ENCODE peak calls at places on chromosomes 2 and 18, in nine cellular contexts. Y is stomach, X is nephron progenitor cell, V is astrocyte of the spinal cord, L is Panc1, R is foreskin fibroblast, K is BJ, O is upper lobe of right lung, Z is heart left ventricle. B is an unnamed sample.

GRCh38 chr2:47172156-47172921 is 17.2 kb upstream of the STPG4 start:
- DNase-seq in Y (no peak), Z (no peak), K (no peak), X (no peak), O (no peak), L (no peak), V (no peak), R (no peak), B (no peak)

GRCh38 chr2:69062307-69062706 is 49.3 kb downstream of the ANTXR1 start:
- DNase-seq in L (no peak), Y (peak), V (no peak), K (no peak), O (no peak), X (no peak), R (no peak), Z (no peak), B (no peak)

GRCh38 chr2:34096552-34097171 is 497.6 kb upstream of the FAM98A start:
- DNase-seq in V (peak), X (peak), Y (peak), O (no peak), K (no peak), R (peak), L (peak), Z (no peak), B (no peak)

GRCh38 chr2:149561309-149561926 is 26.2 kb downstream of the MMADHC start:
- DNase-seq in R (peak), K (no peak), Z (no peak), Y (no peak), V (peak), L (no peak), X (peak), O (no peak), B (no peak)

GRCh38 chr2:231642631-231643493 is 50.2 kb downstream of the TEX44 start:
- DNase-seq in V (peak), X (no peak), R (peak), L (peak), Z (peak), Y (peak), K (peak), O (peak), B (no peak)

GRCh38 chr18:57797209-57797651 is 5.9 kb downstream of the ATP8B1 start:
- DNase-seq in V (no peak), O (no peak), Z (no peak), K (no peak), Y (peak), L (no peak), X (peak), R (no peak), B (no peak)

GRCh38 chr2:159637237-159637636 is 20.9 kb upstream of the BAZ2B start:
- DNase-seq in V (no peak), O (no peak), K (no peak), R (no peak), Z (no peak), X (no peak), L (no peak), Y (no peak), B (no peak)

GRCh38 chr2:74441690-74442482 is at the start of gene RTKN:
- DNase-seq in O (peak), Y (peak), X (peak), Z (no peak), K (no peak), R (peak), L (no peak), V (no peak), B (no peak)

GRCh38 chr2:79437416-79438281 is 75.2 kb upstream of the CTNNA2 start:
- DNase-seq in Y (no peak), O (no peak), V (peak), X (peak), R (no peak), L (no peak), Z (no peak), K (no peak), B (no peak)

GRCh38 chr2:121398853-121399252 is 113.9 kb upstream of the TFCP2L1 start:
- DNase-seq in K (no peak), V (no peak), Y (no peak), L (no peak), O (no peak), Z (no peak), X (no peak), R (peak), B (no peak)

GRCh38 chr2:231922945-231923344 is 3.3 kb downstream of the NPPC start:
- DNase-seq in L (no peak), Y (no peak), X (no peak), R (no peak), K (no peak), Z (peak), O (peak), V (no peak), B (peak)

GRCh38 chr2:172404824-172405223 is 22.6 kb upstream of the ITGA6 start:
- DNase-seq in O (no peak), R (peak), Z (no peak), X (no peak), Y (no peak), V (peak), K (peak), L (no peak), B (no peak)

GRCh38 chr2:105397959-105398521 is 811 bp downstream of the FHL2 start:
- DNase-seq in O (no peak), V (peak), L (no peak), K (no peak), R (peak), X (no peak), Z (no peak), Y (no peak), B (no peak)

GRCh38 chr2:186919272-186919671 is 70.3 kb upstream of the ZSWIM2 start:
- DNase-seq in X (no peak), K (peak), R (peak), V (peak), Y (no peak), Z (no peak), O (no peak), L (no peak), B (no peak)

GRCh38 chr18:68177807-68178702 is 536.9 kb downstream of the TMX3 start:
- DNase-seq in X (no peak), V (peak), Z (no peak), L (peak), O (no peak), K (peak), R (peak), Y (peak), B (no peak)

GRCh38 chr18:8978394-8978793 is 124.1 kb upstream of the NDUFV2 start:
- DNase-seq in Z (no peak), R (no peak), V (no peak), O (no peak), Y (no peak), L (no peak), X (no peak), K (no peak), B (no peak)

GRCh38 chr18:8980496-8981402 is 121.8 kb upstream of the NDUFV2 start:
- DNase-seq in K (no peak), V (peak), R (no peak), Y (no peak), X (no peak), L (no peak), Z (no peak), O (no peak), B (no peak)

GRCh38 chr18:8979258-8979988 is 123.1 kb upstream of the NDUFV2 start:
- DNase-seq in Y (no peak), O (no peak), Z (no peak), L (no peak), V (no peak), K (no peak), R (no peak), X (no peak), B (no peak)

GRCh38 chr18:8984131-8984670 is 118.3 kb upstream of the NDUFV2 start:
- DNase-seq in O (no peak), X (no peak), V (no peak), K (peak), Y (no peak), R (no peak), L (no peak), Z (no peak), B (no peak)

DNA sequence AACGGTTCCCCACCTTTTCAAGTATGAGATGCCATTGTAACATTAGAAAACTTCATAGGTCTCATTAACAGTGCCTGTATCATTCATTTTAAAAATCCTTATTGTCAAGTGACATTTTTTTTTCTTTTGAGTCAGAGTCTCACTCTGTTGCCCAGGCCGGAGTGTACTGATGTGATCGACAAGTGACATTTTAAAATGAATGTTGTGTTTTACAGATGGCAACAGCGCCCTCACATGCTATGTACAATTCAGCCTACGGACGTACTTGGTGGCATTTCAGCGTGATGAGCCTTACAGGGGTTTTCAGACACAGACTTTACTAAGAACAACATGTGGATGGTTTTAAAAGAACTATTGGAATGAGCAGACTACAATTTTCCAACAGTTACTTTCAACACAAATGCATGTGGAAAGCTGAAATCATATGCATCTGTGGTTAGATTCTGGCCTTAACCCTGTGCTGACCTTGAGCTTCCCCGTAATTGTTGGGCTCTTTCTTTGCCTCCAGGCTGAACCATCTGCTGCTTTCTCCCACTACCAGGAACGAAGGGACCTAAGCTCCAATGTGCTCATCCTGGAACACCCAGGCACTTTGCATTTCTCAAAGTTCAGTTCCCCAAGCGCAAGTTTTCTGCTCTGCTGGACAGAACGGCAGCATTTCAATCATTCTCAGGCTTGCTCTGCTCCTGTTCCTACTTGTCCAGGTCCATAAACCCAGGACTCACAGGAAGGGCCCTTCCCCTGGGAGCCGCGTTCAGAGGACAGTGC is 119.9 kb upstream of the NDUFV2 start:
- DNase-seq in K (peak), R (peak), X (no peak), Z (no peak), Y (peak), O (no peak), L (peak), V (peak), B (no peak)
- TF ChIP-seq CTCF in K (peak), R (peak), X (no peak), Z (peak), Y (no peak), O (peak), L (peak), V (peak), B (peak)

GRCh38 chr2:226797989-226798421 is 1.6 kb downstream of the IRS1 start:
- DNase-seq in X (no peak), R (no peak), L (no peak), V (no peak), Z (peak), Y (peak), O (peak), K (no peak), B (no peak)

GRCh38 chr2:226800941-226801784 is 1.5 kb upstream of the IRS1 start:
- DNase-seq in Z (peak), L (no peak), Y (peak), O (peak), X (peak), R (peak), K (no peak), V (peak), B (no peak)

GRCh38 chr2:226799211-226799975 is at the start of gene IRS1:
- DNase-seq in O (peak), X (peak), Y (peak), R (peak), L (no peak), Z (peak), K (no peak), V (peak), B (no peak)

GRCh38 chr2:226798422-226799210 is 1.0 kb downstream of the IRS1 start:
- DNase-seq in Z (peak), R (peak), O (peak), X (peak), L (no peak), Y (peak), K (no peak), V (peak), B (no peak)

GRCh38 chr2:226799976-226800940 is 638 bp upstream of the IRS1 start:
- DNase-seq in X (peak), L (no peak), R (peak), Z (no peak), K (no peak), V (peak), Y (peak), O (no peak), B (no peak)
- TF ChIP-seq CTCF in X (no peak), L (peak), R (no peak), Z (no peak), K (no peak), V (no peak), Y (no peak), O (peak), B (peak)

GRCh38 chr2:86393521-86394490 is 47.4 kb upstream of the KDM3A start:
- DNase-seq in X (no peak), Y (peak), R (peak), O (no peak), Z (no peak), K (no peak), L (no peak), V (peak), B (no peak)

GRCh38 chr2:86398911-86399474 is 42.2 kb upstream of the KDM3A start:
- DNase-seq in X (no peak), O (no peak), R (no peak), K (no peak), Y (no peak), Z (no peak), V (no peak), L (no peak), B (no peak)

GRCh38 chr2:86397989-86398388 is 43.2 kb upstream of the KDM3A start:
- DNase-seq in L (no peak), X (no peak), O (no peak), V (no peak), R (no peak), K (no peak), Y (no peak), Z (no peak), B (no peak)

GRCh38 chr2:86398500-86398899 is 42.7 kb upstream of the KDM3A start:
- DNase-seq in Y (no peak), L (no peak), O (no peak), X (no peak), R (no peak), K (no peak), V (peak), Z (no peak), B (no peak)

DNA sequence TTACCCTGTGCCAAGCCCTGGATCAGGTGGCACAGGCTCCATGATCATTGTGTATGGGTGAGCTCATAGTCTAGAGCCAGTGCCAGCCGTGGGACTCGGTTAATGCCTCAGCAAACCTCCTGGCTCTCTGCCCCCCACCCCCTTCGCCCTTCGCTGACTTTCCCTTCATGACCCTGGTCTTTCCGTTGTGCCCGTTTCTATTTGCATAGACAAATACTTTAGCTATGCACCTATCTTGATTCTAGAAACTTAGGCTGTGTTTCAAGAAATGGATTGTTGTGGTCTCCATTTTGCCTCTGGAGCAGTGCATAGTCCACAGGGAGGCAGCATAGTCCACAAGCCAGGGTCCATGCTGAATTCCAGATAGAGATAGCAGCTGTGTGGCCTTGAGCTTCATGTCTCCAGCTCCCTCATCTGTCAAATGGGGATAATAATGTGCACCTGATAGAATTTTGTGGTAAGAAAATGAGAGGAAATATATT is 44.8 kb upstream of the KDM3A start:
- DNase-seq in R (peak), Z (no peak), V (peak), K (no peak), L (peak), O (no peak), X (no peak), Y (peak), B (no peak)
- TF ChIP-seq CTCF in R (peak), Z (peak), V (peak), K (no peak), L (peak), O (peak), X (no peak), Y (peak), B (peak)

DNA sequence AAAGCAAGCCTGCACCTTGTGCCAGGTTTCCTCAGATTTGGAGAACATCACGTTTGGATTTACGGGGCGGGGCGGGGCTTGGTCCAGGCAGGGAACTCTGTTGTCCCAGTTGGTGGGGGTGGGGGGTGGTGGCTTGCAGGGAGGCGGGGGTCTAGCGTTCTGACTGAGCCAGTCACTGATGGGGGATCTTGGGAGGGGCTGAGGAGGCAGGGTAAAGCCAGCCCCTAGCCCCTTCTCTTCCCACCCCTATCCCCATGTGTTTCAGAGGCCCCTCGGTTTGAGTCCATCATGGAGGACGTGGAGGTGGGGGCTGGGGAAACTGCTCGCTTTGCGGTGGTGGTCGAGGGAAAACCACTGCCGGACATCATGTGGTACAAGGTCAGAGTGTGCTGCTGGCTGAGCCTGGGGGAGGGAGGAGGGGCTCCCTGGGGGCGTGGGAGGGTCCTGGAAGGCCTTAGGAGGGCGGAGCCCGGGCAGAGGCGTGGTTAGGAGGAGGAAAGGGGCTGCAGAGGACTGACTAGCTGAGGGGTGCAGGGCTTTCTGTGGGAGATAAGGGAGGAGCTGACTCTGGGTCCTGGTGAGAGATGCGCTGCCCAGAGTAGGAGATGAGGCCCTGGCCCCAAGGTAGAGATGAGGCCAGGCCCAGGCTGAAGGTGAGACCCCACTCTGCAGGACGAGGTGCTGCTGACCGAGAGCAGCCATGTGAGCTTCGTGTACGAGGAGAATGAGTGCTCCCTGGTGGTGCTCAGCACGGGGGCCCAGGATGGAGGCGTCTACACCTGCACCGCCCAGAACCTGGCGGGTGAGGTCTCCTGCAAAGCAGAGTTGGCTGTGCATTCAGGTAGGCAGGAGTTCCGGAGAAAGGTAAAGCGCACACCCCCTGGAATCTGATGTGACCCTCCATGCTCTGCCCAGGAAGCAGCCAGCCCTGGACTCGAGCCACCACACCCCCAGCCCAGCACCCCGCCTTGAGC is 21.8 kb upstream of the GMPPA start:
- DNase-seq in K (no peak), Y (no peak), V (no peak), X (peak), R (no peak), L (no peak), Z (no peak), O (no peak), B (no peak)
- TF ChIP-seq CTCF in K (no peak), Y (no peak), V (no peak), X (no peak), R (no peak), L (no peak), Z (no peak), O (no peak), B (no peak)

DNA sequence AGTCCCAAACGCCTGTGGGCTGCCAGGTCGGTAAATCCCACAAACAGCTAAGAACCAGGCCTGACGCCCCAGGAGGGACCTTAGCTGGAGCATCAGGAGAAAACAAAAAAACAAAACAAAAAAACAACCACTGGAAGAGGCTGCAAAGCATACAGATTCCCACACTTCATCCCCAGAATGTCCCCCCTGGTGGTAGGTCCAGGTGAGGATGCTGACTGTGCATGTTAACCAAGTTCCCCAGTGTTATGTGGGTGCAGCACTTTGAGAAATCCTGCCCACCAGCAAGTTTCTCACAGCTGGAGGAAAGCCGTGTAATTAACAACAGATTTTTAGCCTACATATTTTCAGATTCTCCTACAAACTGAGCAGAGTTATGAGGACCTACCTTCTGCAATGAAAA is 15.1 kb downstream of the ST3GAL5 start:
- DNase-seq in R (peak), Z (no peak), X (no peak), V (no peak), K (no peak), Y (no peak), O (no peak), L (no peak), B (no peak)
- TF ChIP-seq CTCF in R (peak), Z (no peak), X (peak), V (peak), K (peak), Y (no peak), O (no peak), L (peak), B (peak)

GRCh38 chr18:1227025-1227424 is 322.4 kb downstream of the ADCYAP1 start:
- DNase-seq in V (no peak), Y (no peak), K (no peak), L (no peak), Z (no peak), X (no peak), R (no peak), O (no peak), B (no peak)

DNA sequence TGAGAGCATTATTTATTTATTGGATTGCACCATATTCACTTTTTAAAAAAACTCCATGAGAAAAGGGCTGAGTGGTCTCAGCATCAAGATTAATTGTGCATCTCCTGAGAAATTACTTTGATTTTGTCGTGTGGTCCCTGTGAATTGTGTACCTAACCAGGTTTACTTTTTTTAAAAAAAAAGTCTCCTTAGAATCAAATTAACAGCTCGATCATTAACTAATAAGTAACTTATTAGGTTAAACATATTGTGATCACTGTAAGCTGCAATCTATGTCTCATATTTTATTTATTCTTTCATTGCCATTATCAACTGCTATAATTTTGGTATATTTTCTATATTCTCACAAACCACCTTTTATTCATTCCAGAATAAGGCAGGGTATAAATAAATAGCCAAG is 318.2 kb downstream of the ADCYAP1 start:
- DNase-seq in L (no peak), V (no peak), K (no peak), Y (no peak), Z (no peak), R (no peak), X (no peak), O (no peak), B (no peak)
- TF ChIP-seq CTCF in L (no peak), V (no peak), K (no peak), Y (no peak), Z (no peak), R (no peak), X (no peak), O (no peak), B (no peak)

GRCh38 chr2:6103372-6103771 is 411.2 kb downstream of the SOX11 start:
- DNase-seq in X (no peak), K (no peak), R (no peak), Y (no peak), L (no peak), V (no peak), Z (no peak), O (no peak), B (no peak)

GRCh38 chr2:6107290-6107689 is 415.1 kb downstream of the SOX11 start:
- DNase-seq in X (no peak), R (no peak), V (no peak), L (no peak), O (no peak), K (no peak), Z (no peak), Y (no peak), B (no peak)

GRCh38 chr2:6109801-6110200 is 417.6 kb downstream of the SOX11 start:
- DNase-seq in Y (no peak), R (no peak), K (no peak), X (no peak), O (no peak), Z (no peak), V (no peak), L (no peak), B (no peak)

GRCh38 chr2:6103949-6104348 is 411.8 kb downstream of the SOX11 start:
- DNase-seq in O (no peak), V (no peak), K (no peak), Y (peak), R (no peak), X (no peak), Z (no peak), L (no peak), B (no peak)
- TF ChIP-seq CTCF in O (no peak), V (no peak), K (no peak), Y (no peak), R (no peak), X (no peak), Z (no peak), L (no peak), B (no peak)

B was measured in chondrocyte.